ENCODE peak calls at places on chromosomes 1 and 21, in six cellular contexts. B is body of pancreas, J is breast epithelium, F is HCT116, E is stomach, M is ovary. V is an unnamed sample.

GRCh38 chr1:90133133-90133532 is 138.2 kb downstream of the ZNF326 start:
- DNase-seq in J (no peak), M (no peak), E (no peak), F (peak), B (peak), V (no peak)

GRCh38 chr1:74689800-74690696 is 16.5 kb upstream of the ERICH3 start:
- DNase-seq in F (peak), J (no peak), E (no peak), M (peak), B (peak), V (no peak)

GRCh38 chr21:32334980-32335471 is 36.4 kb downstream of the MRAP start:
- DNase-seq in E (no peak), B (peak), F (no peak), M (no peak), J (no peak), V (no peak)

GRCh38 chr1:89407355-89407754 is 43.5 kb downstream of the GBP6 start:
- DNase-seq in F (no peak), B (no peak), J (no peak), M (peak), E (no peak), V (no peak)

GRCh38 chr1:9929431-9930385 is 13.5 kb downstream of the LZIC start:
- DNase-seq in E (no peak), B (no peak), F (no peak), J (no peak), M (no peak), V (no peak)

GRCh38 chr1:215003686-215004085 is 78.9 kb upstream of the KCNK2 start:
- DNase-seq in J (no peak), F (no peak), E (no peak), B (no peak), M (no peak), V (no peak)

GRCh38 chr1:168742386-168742785 is 13.4 kb upstream of the DPT start:
- DNase-seq in E (no peak), M (no peak), B (no peak), J (no peak), F (no peak), V (no peak)

GRCh38 chr1:175072131-175072941 is 4.7 kb downstream of the TNN start:
- DNase-seq in F (no peak), M (no peak), B (no peak), J (no peak), E (no peak), V (no peak)

GRCh38 chr21:38240121-38240520 is 16.7 kb upstream of the KCNJ15 start:
- DNase-seq in E (no peak), B (no peak), M (no peak), J (no peak), F (no peak), V (no peak)

GRCh38 chr1:100265562-100265930 is 470 bp upstream of the RTCA start:
- DNase-seq in M (peak), F (peak), B (peak), J (no peak), E (no peak), V (peak)

GRCh38 chr1:15969321-15969880 is 6.5 kb downstream of the ZBTB17 start:
- DNase-seq in F (no peak), B (no peak), E (no peak), M (no peak), J (peak), V (no peak)

GRCh38 chr1:156639601-156640101 is 2.3 kb upstream of the BCAN start:
- DNase-seq in B (no peak), M (no peak), J (no peak), E (no peak), F (no peak), V (peak)

GRCh38 chr1:64909021-64909420 is 57.3 kb downstream of the JAK1 start:
- DNase-seq in M (no peak), F (no peak), B (no peak), E (no peak), J (no peak), V (no peak)

GRCh38 chr1:89957063-89957462 is 37.8 kb upstream of the ZNF326 start:
- DNase-seq in J (no peak), B (no peak), F (no peak), E (no peak), M (no peak), V (no peak)

GRCh38 chr21:33901421-33902288 is 13.9 kb downstream of the ATP5PO start:
- DNase-seq in E (no peak), F (peak), M (peak), J (no peak), B (no peak), V (peak)

GRCh38 chr1:19678493-19678892 is 13.8 kb downstream of the HTR6 start:
- DNase-seq in B (no peak), E (no peak), M (no peak), F (no peak), J (no peak), V (no peak)

GRCh38 chr1:203300441-203301330 is 4.6 kb upstream of the BTG2 start:
- DNase-seq in J (no peak), E (no peak), M (no peak), F (no peak), B (no peak), V (no peak)

GRCh38 chr1:8477199-8477982 is 159.5 kb downstream of the SLC45A1 start:
- DNase-seq in M (no peak), E (no peak), J (no peak), B (no peak), F (no peak), V (no peak)

GRCh38 chr1:225360119-225360518 is 67.7 kb downstream of the LBR start:
- DNase-seq in E (no peak), M (no peak), B (no peak), J (no peak), F (no peak), V (no peak)

GRCh38 chr1:201310986-201311355 is 27.7 kb downstream of the PKP1 start:
- DNase-seq in J (peak), E (no peak), F (no peak), B (peak), M (no peak), V (peak)

GRCh38 chr1:79193211-79194079 is 186.9 kb upstream of the ADGRL4 start:
- DNase-seq in F (peak), M (no peak), J (no peak), E (no peak), B (no peak), V (no peak)

GRCh38 chr1:206048582-206048981 is 4.4 kb upstream of the RHEX start:
- DNase-seq in F (no peak), J (no peak), E (peak), B (peak), M (no peak), V (no peak)

GRCh38 chr1:162366149-162366548 is 10.5 kb downstream of the SPATA46 start:
- DNase-seq in E (no peak), F (no peak), B (no peak), M (no peak), J (no peak), V (no peak)

GRCh38 chr1:95179205-95180001 is 54.6 kb upstream of the RWDD3 start:
- DNase-seq in M (no peak), J (no peak), E (no peak), B (peak), F (no peak), V (no peak)
- TF ChIP-seq POLR2A in M (no peak), J (no peak), E (no peak), B (no peak), F (no peak), V (no peak)

DNA sequence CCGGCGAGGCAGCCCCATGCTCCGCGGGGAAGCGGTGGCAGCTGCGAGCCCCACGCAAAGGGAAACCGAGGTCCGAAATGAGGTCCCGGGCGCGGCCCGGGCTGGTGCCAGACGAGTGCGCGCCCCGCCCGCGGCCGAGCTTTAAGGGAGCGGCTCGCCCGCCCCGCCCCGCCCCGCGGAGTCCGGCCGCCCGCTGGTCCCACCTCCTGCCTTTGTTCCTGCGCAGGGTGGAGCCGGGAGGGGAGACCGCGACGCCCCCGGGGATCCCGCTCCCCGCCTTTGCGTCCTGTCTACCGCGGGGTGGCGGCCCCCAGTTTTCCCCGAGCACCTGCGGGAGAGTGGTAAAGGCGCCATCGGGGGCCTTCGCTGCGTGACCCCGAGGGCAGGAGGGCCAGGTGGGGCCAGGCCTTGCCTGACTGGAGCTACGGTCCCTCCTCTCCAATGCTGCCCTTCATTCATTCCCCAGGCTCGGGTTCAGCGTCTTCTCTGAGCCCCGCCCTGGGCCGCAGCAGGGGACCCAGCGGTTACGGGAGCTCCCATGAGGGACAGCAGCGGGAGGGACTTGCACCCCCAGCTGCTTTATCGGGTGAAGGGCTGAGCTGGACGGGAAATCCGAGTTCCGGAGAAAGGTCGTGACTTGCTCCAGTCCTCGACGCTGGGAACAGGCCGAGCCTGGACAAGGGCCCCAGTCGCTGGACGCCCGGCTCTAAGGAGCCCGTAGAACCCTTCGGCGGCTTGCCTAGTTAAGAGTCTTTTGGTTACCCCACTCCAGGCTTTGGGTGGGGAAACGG is at the start of gene HES2:
- DNase-seq in E (peak), M (no peak), B (no peak), F (no peak), J (no peak), V (peak)
- TF ChIP-seq POLR2A in E (no peak), M (no peak), B (no peak), F (peak), J (no peak), V (no peak)

GRCh38 chr1:151405167-151405951 is 6.0 kb downstream of the PSMB4 start:
- DNase-seq in B (no peak), E (no peak), M (no peak), J (no peak), F (no peak), V (no peak)
- TF ChIP-seq POLR2A in B (no peak), E (no peak), M (no peak), J (no peak), F (no peak), V (no peak)

GRCh38 chr1:247825362-247825761 is 1.4 kb upstream of the OR14A16 start:
- DNase-seq in M (no peak), J (no peak), F (no peak), B (no peak), E (no peak), V (no peak)
- TF ChIP-seq POLR2A in M (no peak), J (no peak), F (no peak), B (no peak), E (no peak), V (no peak)

GRCh38 chr1:207412845-207413244 is 41.3 kb upstream of the CR2 start:
- DNase-seq in J (no peak), M (no peak), E (no peak), F (no peak), B (no peak), V (no peak)
- TF ChIP-seq POLR2A in J (no peak), M (no peak), E (no peak), F (no peak), B (no peak), V (no peak)

V was measured in H54.